ENCODE peak calls at places on chromosome 9, in ten cellular contexts. N is CD8-positive, alpha-beta memory T cell; Z is A549; R is CD4-positive, alpha-beta memory T cell; W is uterus; A is naive thymus-derived CD4-positive, alpha-beta T cell; E is cardiac muscle cell; O is esophagus squamous epithelium; V is GM23248; H is Peyer's patch. U is an unnamed sample.

GRCh38 chr9:85425153-85425611 is 316.6 kb downstream of the AGTPBP1 start:
- DNase-seq in N (no peak), Z (peak; percentile 69), R (no peak), W (no peak), A (no peak), E (peak; percentile 64), O (no peak), V (peak; percentile 67), H (no peak), U (no peak)

GRCh38 chr9:127067603-127068220 is 54.7 kb downstream of the ANGPTL2 start:
- DNase-seq in N (no peak), Z (no peak), R (no peak), W (no peak), A (no peak), E (no peak), O (no peak), V (no peak), H (no peak), U (no peak)

GRCh38 chr9:111198936-111199335 is 131.1 kb downstream of the OR2K2 start:
- DNase-seq in N (no peak), Z (no peak), R (no peak), W (no peak), A (no peak), E (peak; percentile 4), O (no peak), V (peak; percentile 11), H (no peak), U (no peak)

GRCh38 chr9:134283111-134283515 is 43.1 kb upstream of the RXRA start:
- DNase-seq in N (no peak), Z (no peak), R (no peak), W (peak; percentile 84), A (no peak), E (peak; percentile 93), O (no peak), V (peak; percentile 86), H (no peak), U (no peak)

GRCh38 chr9:16154570-16155078 is 601.8 kb downstream of the CCDC171 start:
- DNase-seq in N (no peak), Z (no peak), R (no peak), W (no peak), A (no peak), E (peak; percentile 49), O (no peak), V (peak; percentile 66), H (no peak), U (peak; percentile 68)

GRCh38 chr9:133117271-133118178 is 3.5 kb downstream of the RALGDS start:
- DNase-seq in N (no peak), Z (no peak), R (no peak), W (no peak), A (no peak), E (peak; percentile 51), O (no peak), V (peak; percentile 57), H (no peak), U (no peak)

GRCh38 chr9:69743930-69744329 is 15.9 kb downstream of the PTAR1 start:
- DNase-seq in N (no peak), Z (no peak), R (no peak), W (no peak), A (no peak), E (no peak), O (no peak), V (no peak), H (no peak), U (no peak)

GRCh38 chr9:93964685-93965084 is 9.5 kb upstream of the BARX1 start:
- DNase-seq in N (no peak), Z (no peak), R (no peak), W (no peak), A (no peak), E (no peak), O (no peak), V (no peak), H (no peak), U (no peak)

GRCh38 chr9:96574455-96574854 is 45.2 kb downstream of the CDC14B start:
- DNase-seq in N (no peak), Z (no peak), R (no peak), W (no peak), A (no peak), E (no peak), O (no peak), V (no peak), H (no peak), U (no peak)

GRCh38 chr9:113583511-113584470 is 120.3 kb downstream of the RGS3 start:
- DNase-seq in N (no peak), Z (no peak), R (no peak), W (no peak), A (no peak), E (no peak), O (no peak), V (no peak), H (no peak), U (no peak)

GRCh38 chr9:113580954-113581311 is 117.4 kb downstream of the RGS3 start:
- DNase-seq in N (no peak), Z (no peak), R (no peak), W (no peak), A (no peak), E (no peak), O (no peak), V (no peak), H (no peak), U (no peak)

GRCh38 chr9:113581865-113582697 is 118.6 kb downstream of the RGS3 start:
- DNase-seq in N (peak; percentile 66), Z (no peak), R (peak; percentile 78), W (peak; percentile 61), A (peak; percentile 75), E (no peak), O (peak; percentile 65), V (peak; percentile 69), H (peak; percentile 94), U (peak; percentile 57)

GRCh38 chr9:113584728-113585442 is 121.4 kb downstream of the RGS3 start:
- DNase-seq in N (no peak), Z (no peak), R (no peak), W (no peak), A (no peak), E (no peak), O (no peak), V (no peak), H (no peak), U (no peak)

GRCh38 chr9:113582698-113583200 is 119.2 kb downstream of the RGS3 start:
- DNase-seq in N (no peak), Z (no peak), R (no peak), W (no peak), A (no peak), E (no peak), O (no peak), V (no peak), H (no peak), U (no peak)
- H3K4me3 ChIP-seq in N (no peak overlapping the region), Z (no peak overlapping the region), R (no peak overlapping the region), W (no peak overlapping the region), A (no peak overlapping the region), E (no peak overlapping the region), O (no peak overlapping the region), V (no peak overlapping the region), H (no peak overlapping the region), U (no peak overlapping the region)

GRCh38 chr9:106697799-106698591 is 165.0 kb upstream of the ZNF462 start:
- DNase-seq in N (no peak), Z (no peak), R (no peak), W (peak; percentile 67), A (no peak), E (peak; percentile 91), O (no peak), V (peak; percentile 87), H (peak; percentile 15), U (no peak)
- H3K27ac ChIP-seq in N (no peak overlapping the region), Z (no peak overlapping the region), R (no peak overlapping the region), W (peak overlapping the region; percentile 63), A (no peak overlapping the region), E (no peak overlapping the region), O (no peak overlapping the region), V (peak overlapping the region; percentile 58), H (no peak overlapping the region), U (no peak overlapping the region)

GRCh38 chr9:92728831-92729734 is 35.5 kb downstream of the BICD2 start:
- DNase-seq in N (no peak), Z (no peak), R (no peak), W (no peak), A (no peak), E (no peak), O (no peak), V (peak; percentile 60), H (peak; percentile 78), U (no peak)
- H3K4me1 ChIP-seq in N (no peaks in the 10 kb centered on the region), Z (no peaks in the 10 kb centered on the region), R (no peaks in the 10 kb centered on the region), W (no peaks in the 10 kb centered on the region), A (no peaks in the 10 kb centered on the region), E (no peaks in the 10 kb centered on the region), O (peaks cover 26% of the 10 kb centered on the region), V (no peaks in the 10 kb centered on the region), H (no peaks in the 10 kb centered on the region), U (no peaks in the 10 kb centered on the region)

GRCh38 chr9:97852399-97853055 is 499 bp upstream of the FOXE1 start:
- DNase-seq in N (no peak), Z (no peak), R (no peak), W (no peak), A (no peak), E (no peak), O (no peak), V (no peak), H (no peak), U (no peak)
- H3K4me3 ChIP-seq in N (no peak overlapping the region), Z (no peak overlapping the region), R (no peak overlapping the region), W (no peak overlapping the region), A (peak overlapping the region; percentile 19), E (no peak overlapping the region), O (peak overlapping the region; percentile 56), V (no peak overlapping the region), H (peak overlapping the region; percentile 55), U (no peak overlapping the region)

DNA sequence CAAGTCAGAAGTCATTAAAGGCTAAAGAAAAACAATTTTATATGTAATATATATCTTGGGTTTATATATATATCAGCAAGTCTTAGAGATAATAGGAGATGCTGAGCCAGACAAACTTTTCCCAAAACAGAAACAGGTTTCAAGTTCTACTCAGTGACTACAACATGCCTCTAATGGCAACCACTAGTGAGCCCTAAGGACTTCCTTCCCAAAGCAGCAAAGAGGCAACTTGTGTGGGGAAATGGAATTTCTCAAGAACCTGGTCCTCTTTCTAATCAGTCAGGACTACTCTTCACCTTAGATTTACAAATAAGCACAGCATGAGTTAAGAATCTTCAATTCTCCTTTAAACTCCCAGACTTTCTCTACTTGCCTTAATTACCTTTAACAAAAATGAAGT is 17.6 kb downstream of the RNF38 start:
- DNase-seq in N (no peak), Z (no peak), R (no peak), W (no peak), A (no peak), E (no peak), O (no peak), V (no peak), H (no peak), U (no peak)
- H3K27ac ChIP-seq in N (no peak overlapping the region), Z (no peak overlapping the region), R (no peak overlapping the region), W (no peak overlapping the region), A (no peak overlapping the region), E (peak overlapping the region; percentile 39), O (no peak overlapping the region), V (no peak overlapping the region), H (no peak overlapping the region), U (no peak overlapping the region)

GRCh38 chr9:23821400-23822181 is 4.4 kb downstream of the ELAVL2 start:
- DNase-seq in N (no peak), Z (no peak), R (no peak), W (no peak), A (no peak), E (no peak), O (no peak), V (peak; percentile 27), H (no peak), U (no peak)
- H3K4me1 ChIP-seq in N (no peaks in the 10 kb centered on the region), Z (no peaks in the 10 kb centered on the region), R (no peaks in the 10 kb centered on the region), W (peaks cover 11% of the 10 kb centered on the region), A (no peaks in the 10 kb centered on the region), E (peaks cover 29% of the 10 kb centered on the region), O (peaks cover 17% of the 10 kb centered on the region), V (peaks cover 2% of the 10 kb centered on the region), H (peaks cover 25% of the 10 kb centered on the region), U (no peaks in the 10 kb centered on the region)